ENCODE peak calls at places on chromosomes 12 and 14, in seven cellular contexts. C is RPMI8226, T is WTC11, I is stromal cell of bone marrow, S is EL, X is HT1080, P is LoVo. G is an unnamed sample.
A peak's percentile ranks its signal among the peaks of the same experiment; 100 is the strongest.

GRCh38 chr12:130186101-130186465 is 23.8 kb downstream of the FZD10 start:
- DNase-seq in T (no peak), P (no peak), X (no peak), C (no peak), S (no peak), I (no peak), G (no peak)

GRCh38 chr12:121766290-121767039 is 27.0 kb downstream of the RHOF start:
- DNase-seq in X (no peak), I (peak; percentile 13), S (no peak), C (no peak), P (no peak), T (no peak), G (no peak)

GRCh38 chr12:56987551-56988053 is 18.7 kb downstream of the ZBTB39 start:
- DNase-seq in S (peak; percentile 75), P (peak; percentile 87), I (peak; percentile 51), T (peak; percentile 90), X (peak; percentile 72), C (peak; percentile 76), G (peak; percentile 65)

GRCh38 chr14:75711134-75711795 is 50.2 kb downstream of the TTLL5 start:
- DNase-seq in P (peak; percentile 3), I (peak; percentile 45), C (peak; percentile 4), X (peak; percentile 56), S (peak; percentile 63), T (peak; percentile 36), G (peak; percentile 58)

GRCh38 chr14:53265025-53265424 is 111.9 kb upstream of the DDHD1 start:
- DNase-seq in C (no peak), S (no peak), P (no peak), X (peak; percentile 6), I (no peak), T (no peak), G (no peak)

GRCh38 chr14:54355698-54356097 is 41.1 kb upstream of the CDKN3 start:
- DNase-seq in X (no peak), C (no peak), S (peak; percentile 64), T (no peak), I (no peak), P (no peak), G (no peak)

GRCh38 chr14:105067140-105067968 is 2.1 kb upstream of the GPR132 start:
- DNase-seq in I (no peak), C (peak; percentile 38), X (peak; percentile 67), T (no peak), P (no peak), S (peak; percentile 73), G (peak; percentile 56)

GRCh38 chr12:109433618-109434017 is 43.5 kb downstream of the KCTD10 start:
- DNase-seq in X (no peak), P (no peak), C (no peak), I (no peak), T (peak; percentile 64), S (no peak), G (no peak)

GRCh38 chr12:69330475-69331473 is 17.4 kb upstream of the LYZ start:
- DNase-seq in I (no peak), X (no peak), P (peak; percentile 72), T (peak; percentile 62), S (peak; percentile 21), C (peak; percentile 16), G (no peak)

GRCh38 chr14:54193871-54194270 is 202.9 kb upstream of the CDKN3 start:
- DNase-seq in I (no peak), X (no peak), T (no peak), C (no peak), S (no peak), P (no peak), G (no peak)

GRCh38 chr12:4037747-4038312 is 164.6 kb upstream of the PARP11 start:
- DNase-seq in X (peak; percentile 12), T (peak; percentile 30), C (peak; percentile 14), I (peak; percentile 33), P (peak; percentile 66), S (peak; percentile 42), G (peak; percentile 33)

GRCh38 chr14:28577711-28578131 is 188.9 kb upstream of the FOXG1 start:
- DNase-seq in T (no peak), I (peak; percentile 38), S (no peak), X (peak; percentile 94), P (no peak), C (no peak), G (no peak)

GRCh38 chr12:102407776-102408486 is 72.4 kb downstream of the IGF1 start:
- DNase-seq in S (peak; percentile 71), P (peak; percentile 31), C (no peak), I (no peak), T (no peak), X (no peak), G (peak; percentile 55)

GRCh38 chr14:105087963-105088811 is 23.0 kb upstream of the GPR132 start:
- DNase-seq in X (no peak), I (no peak), T (peak; percentile 66), C (no peak), P (no peak), S (peak; percentile 91), G (peak; percentile 95)

GRCh38 chr14:81023095-81023710 is 67.8 kb downstream of the TSHR start:
- DNase-seq in X (no peak), I (no peak), P (no peak), C (no peak), T (no peak), S (no peak), G (no peak)

GRCh38 chr12:132812631-132813305 is 15.9 kb downstream of the GOLGA3 start:
- DNase-seq in C (no peak), S (peak; percentile 25), T (no peak), X (peak; percentile 35), I (peak; percentile 47), P (no peak), G (no peak)

GRCh38 chr14:35401853-35402252 is 2.7 kb downstream of the NFKBIA start:
- DNase-seq in P (no peak), S (no peak), C (no peak), T (no peak), I (no peak), X (no peak), G (no peak)

GRCh38 chr14:68628605-68629310 is 164.1 kb downstream of the ZFP36L1 start:
- DNase-seq in X (no peak), P (peak; percentile 60), T (peak; percentile 39), S (no peak), I (no peak), C (no peak), G (no peak)

GRCh38 chr12:55760663-55761062 is 17.7 kb downstream of the GDF11 start:
- DNase-seq in C (no peak), X (no peak), I (no peak), S (no peak), P (no peak), T (no peak), G (no peak)

GRCh38 chr12:100533326-100533725 is 40.2 kb upstream of the GAS2L3 start:
- DNase-seq in X (no peak), S (no peak), P (no peak), I (no peak), T (no peak), C (no peak), G (no peak)

GRCh38 chr12:16622315-16622714 is 16.4 kb upstream of the LMO3 start:
- DNase-seq in T (no peak), I (no peak), P (no peak), X (no peak), C (no peak), S (no peak), G (no peak)

GRCh38 chr14:104579507-104579906 is at the start of gene C14orf180:
- DNase-seq in P (no peak), C (peak; percentile 38), I (no peak), S (no peak), X (no peak), T (no peak), G (no peak)

GRCh38 chr12:1474059-1474537 is 120.3 kb downstream of the FBXL14 start:
- DNase-seq in C (no peak), I (peak; percentile 93), P (no peak), X (peak; percentile 100), T (no peak), S (peak; percentile 99), G (peak; percentile 94)

GRCh38 chr12:105292705-105293104 is 37.8 kb upstream of the C12orf75 start:
- DNase-seq in I (no peak), P (no peak), X (peak; percentile 36), C (no peak), S (peak; percentile 41), T (no peak), G (peak; percentile 26)